ENCODE peak calls at places on chromosomes 7 and 10, in six cellular contexts. E, Y, U, V, L and B are unnamed samples.

GRCh38 chr10:88458209-88458608 is 124.9 kb downstream of the RNLS start:
- DNase-seq in U (no peak), V (no peak), Y (no peak), E (no peak), L (no peak), B (no peak)

GRCh38 chr10:119370972-119371703 is 163.8 kb downstream of the GRK5 start:
- DNase-seq in U (no peak), Y (no peak), L (peak), E (no peak), V (no peak), B (no peak)

GRCh38 chr10:72076756-72077155 is 11.6 kb downstream of the SPOCK2 start:
- DNase-seq in L (no peak), Y (no peak), V (no peak), U (no peak), E (peak), B (no peak)

GRCh38 chr10:50512214-50512595 is 111.6 kb downstream of the SGMS1 start:
- DNase-seq in E (no peak), Y (no peak), V (no peak), U (no peak), L (no peak), B (no peak)

GRCh38 chr10:102718220-102718619 is 3.8 kb downstream of the SFXN2 start:
- DNase-seq in E (no peak), U (no peak), V (no peak), L (peak), Y (no peak), B (peak)

GRCh38 chr7:42137941-42138340 is 99.1 kb downstream of the GLI3 start:
- DNase-seq in E (no peak), U (no peak), Y (no peak), L (peak), V (no peak), B (no peak)

GRCh38 chr10:29535012-29535777 is 99.6 kb downstream of the SVIL start:
- DNase-seq in Y (no peak), L (peak), E (no peak), U (no peak), V (no peak), B (no peak)

GRCh38 chr10:13712799-13713581 is 126.2 kb downstream of the PRPF18 start:
- DNase-seq in E (peak), Y (no peak), L (peak), U (no peak), V (no peak), B (peak)

GRCh38 chr10:11344081-11344480 is 267.4 kb downstream of the USP6NL start:
- DNase-seq in L (no peak), Y (no peak), E (no peak), U (no peak), V (no peak), B (no peak)

GRCh38 chr7:114086491-114086905 is 167.7 kb upstream of the PPP1R3A start:
- DNase-seq in V (peak), L (no peak), Y (no peak), U (no peak), E (no peak), B (no peak)

GRCh38 chr7:49775949-49776443 is 2.6 kb downstream of the VWC2 start:
- DNase-seq in U (no peak), Y (no peak), L (no peak), V (no peak), E (no peak), B (no peak)

GRCh38 chr7:128168667-128169210 is 72.3 kb upstream of the LEP start:
- DNase-seq in U (no peak), E (no peak), L (peak), Y (no peak), V (no peak), B (no peak)

GRCh38 chr7:1918063-1918645 is 248.1 kb downstream of the ELFN1 start:
- DNase-seq in L (no peak), E (no peak), U (no peak), V (no peak), Y (no peak), B (no peak)

GRCh38 chr7:69110450-69111050 is 487.7 kb upstream of the AUTS2 start:
- DNase-seq in Y (no peak), U (no peak), L (no peak), E (no peak), V (no peak), B (no peak)

GRCh38 chr10:47020491-47020890 is 109.3 kb downstream of the PTPN20 start:
- DNase-seq in L (peak), Y (no peak), V (no peak), U (no peak), E (no peak), B (peak)

GRCh38 chr10:112539340-112539739 is 92.3 kb downstream of the VTI1A start:
- DNase-seq in Y (no peak), L (no peak), U (no peak), E (no peak), V (no peak), B (no peak)

GRCh38 chr10:10891437-10891836 is 126.2 kb upstream of the CELF2 start:
- DNase-seq in L (peak), U (no peak), E (no peak), Y (no peak), V (no peak), B (peak)

GRCh38 chr10:13225601-13226000 is 8.6 kb downstream of the UCMA start:
- DNase-seq in L (no peak), U (no peak), V (no peak), E (no peak), Y (no peak), B (no peak)

GRCh38 chr7:106346678-106347217 is 62.0 kb upstream of the NAMPT start:
- DNase-seq in L (peak), U (no peak), E (peak), Y (no peak), V (no peak), B (peak)